ENCODE peak calls at places on chromosomes 13 and 19, in ten cellular contexts. C is psoas muscle; O is NCI-H2081; N is T1000; F is GM23338; L is ELR; D is GM19239; Q is activated naive CD4-positive, alpha-beta T cell treated with anti-CD3 and anti-CD28 coated beads, Interleukin-2, amount 50 U/mL, for 16 hours; U is lower leg skin; M is T follicular helper cell. G is an unnamed sample.

GRCh38 chr19:5192568-5192967 is 148.0 kb downstream of the PTPRS start:
- DNase-seq in C (no peak), N (no peak), D (no peak), M (no peak), Q (no peak), F (peak), O (no peak), L (peak), U (no peak), G (no peak)

GRCh38 chr13:42617262-42617661 is 43.3 kb downstream of the TNFSF11 start:
- DNase-seq in M (no peak), F (no peak), Q (no peak), O (no peak), N (no peak), L (no peak), D (no peak), U (no peak), C (no peak), G (peak)

GRCh38 chr19:43639507-43640423 is at the start of gene CADM4:
- DNase-seq in C (peak), L (peak), Q (peak), O (peak), F (peak), D (peak), N (no peak), M (peak), U (no peak), G (peak)

GRCh38 chr19:16319466-16319865 is 5.2 kb upstream of the KLF2 start:
- DNase-seq in F (no peak), C (no peak), M (no peak), N (no peak), U (no peak), Q (no peak), L (no peak), O (no peak), D (no peak), G (no peak)

GRCh38 chr19:48513289-48514122 is 1.9 kb upstream of the LMTK3 start:
- DNase-seq in D (peak), F (peak), C (peak), M (peak), L (peak), O (peak), Q (peak), N (no peak), U (peak), G (peak)

GRCh38 chr19:49125025-49125731 is 5.8 kb downstream of the PPFIA3 start:
- DNase-seq in F (peak), D (no peak), N (no peak), Q (no peak), M (no peak), L (no peak), U (no peak), C (no peak), O (no peak), G (peak)

GRCh38 chr19:2523630-2524311 is 47.8 kb downstream of the GADD45B start:
- DNase-seq in C (no peak), M (no peak), U (no peak), O (no peak), F (peak), Q (no peak), D (no peak), N (peak), L (peak), G (no peak)

GRCh38 chr13:99657848-99658265 is 156.6 kb downstream of the TM9SF2 start:
- DNase-seq in N (no peak), U (no peak), C (peak), O (peak), F (peak), Q (peak), M (peak), D (no peak), L (no peak), G (no peak)

GRCh38 chr19:29479941-29480340 is 45.9 kb upstream of the VSTM2B start:
- DNase-seq in D (no peak), M (no peak), O (no peak), C (no peak), N (no peak), F (no peak), L (no peak), Q (no peak), U (no peak), G (no peak)

GRCh38 chr13:95403349-95404140 is 102.3 kb upstream of the ABCC4 start:
- DNase-seq in C (no peak), O (no peak), U (no peak), M (no peak), D (no peak), N (no peak), L (peak), Q (no peak), F (peak), G (peak)

GRCh38 chr19:49425922-49426592 is 869 bp downstream of the GFY start:
- DNase-seq in O (no peak), Q (peak), N (no peak), M (no peak), F (peak), C (no peak), U (no peak), D (no peak), L (peak), G (no peak)

GRCh38 chr13:84609716-84610115 is 727.4 kb upstream of the SLITRK1 start:
- DNase-seq in N (no peak), L (peak), U (no peak), O (no peak), F (no peak), D (no peak), Q (no peak), C (no peak), M (no peak), G (no peak)

GRCh38 chr13:101429733-101430132 is 13.4 kb upstream of the NALCN start:
- DNase-seq in D (no peak), C (no peak), L (no peak), F (no peak), Q (no peak), U (no peak), O (no peak), N (no peak), M (no peak), G (no peak)

GRCh38 chr13:99384468-99384867 is 77.3 kb upstream of the GPR183 start:
- DNase-seq in C (no peak), L (no peak), F (no peak), U (peak), Q (peak), N (no peak), D (no peak), O (no peak), M (peak), G (no peak)

GRCh38 chr19:48900477-48901452 is 653 bp downstream of the NUCB1 start:
- DNase-seq in F (peak), O (no peak), D (peak), Q (peak), L (peak), C (peak), U (no peak), N (no peak), M (no peak), G (no peak)

GRCh38 chr13:112838038-112838965 is 130.7 kb upstream of the MCF2L start:
- DNase-seq in U (no peak), Q (no peak), F (no peak), O (no peak), N (no peak), D (no peak), C (no peak), L (no peak), M (no peak), G (no peak)

GRCh38 chr13:45456196-45456972 is 8.4 kb upstream of the COG3 start:
- DNase-seq in Q (no peak), D (no peak), M (no peak), C (no peak), U (no peak), O (no peak), L (peak), F (no peak), N (no peak), G (no peak)

GRCh38 chr13:20231839-20232555 is at the start of gene GJB6:
- DNase-seq in U (no peak), Q (peak), M (peak), C (no peak), F (peak), L (no peak), O (no peak), D (no peak), N (no peak), G (no peak)

GRCh38 chr19:40691421-40692211 is 1.2 kb upstream of the NUMBL start:
- DNase-seq in N (no peak), F (peak), D (no peak), L (no peak), Q (no peak), C (peak), O (no peak), U (no peak), M (no peak), G (no peak)

GRCh38 chr19:41187884-41188279 is 5.1 kb upstream of the CYP2S1 start:
- DNase-seq in U (no peak), D (no peak), L (no peak), Q (no peak), F (no peak), M (no peak), O (no peak), N (no peak), C (no peak), G (no peak)

GRCh38 chr13:78160793-78161192 is 242.2 kb upstream of the EDNRB start:
- DNase-seq in F (no peak), Q (no peak), U (no peak), O (no peak), L (peak), D (no peak), M (no peak), C (no peak), N (no peak), G (no peak)

GRCh38 chr13:42215578-42216421 is 56.2 kb upstream of the AKAP11 start:
- DNase-seq in D (no peak), F (peak), N (no peak), Q (peak), O (peak), C (no peak), M (no peak), U (no peak), L (peak), G (peak)

GRCh38 chr13:107994137-107994536 is 221.2 kb downstream of the LIG4 start:
- DNase-seq in M (no peak), C (no peak), F (no peak), D (no peak), L (no peak), N (no peak), Q (no peak), U (no peak), O (no peak), G (no peak)

GRCh38 chr19:43699506-43700367 is 16.1 kb upstream of the IRGC start:
- DNase-seq in Q (no peak), D (no peak), O (no peak), U (no peak), M (no peak), N (no peak), C (peak), F (peak), L (peak), G (peak)

GRCh38 chr13:94050686-94051085 is 428.8 kb downstream of the DCT start:
- DNase-seq in C (no peak), O (no peak), L (no peak), Q (no peak), M (no peak), F (no peak), D (no peak), N (no peak), U (no peak), G (no peak)

GRCh38 chr13:94123543-94123942 is 355.9 kb downstream of the DCT start:
- DNase-seq in L (no peak), U (no peak), O (no peak), F (no peak), M (no peak), C (no peak), N (no peak), Q (no peak), D (no peak), G (no peak)

GRCh38 chr13:49326222-49326917 is 78.6 kb downstream of the CDADC1 start:
- DNase-seq in F (no peak), U (no peak), C (no peak), N (no peak), L (no peak), D (no peak), O (no peak), Q (no peak), M (no peak), G (no peak)

GRCh38 chr13:113468029-113468428 is 14.7 kb upstream of the ADPRHL1 start:
- DNase-seq in N (no peak), M (no peak), U (no peak), Q (no peak), O (no peak), D (no peak), C (no peak), L (no peak), F (no peak), G (no peak)

GRCh38 chr13:85798999-85799646 is at the start of gene SLITRK6:
- DNase-seq in O (peak), D (no peak), F (peak), C (no peak), N (peak), U (peak), Q (no peak), M (no peak), L (peak), G (peak)

GRCh38 chr19:14004619-14005380 is 1.3 kb downstream of the RFX1 start:
- DNase-seq in F (no peak), U (peak), M (no peak), D (no peak), Q (no peak), N (no peak), O (no peak), L (no peak), C (peak), G (no peak)